ENCODE peak calls at places on chromosomes 7 and 10, in ten cellular contexts. H is iPS DF 6.9, Q is thyroid gland, K is A673, E is mammary epithelial cell, P is gastrocnemius medialis, V is GM12878, J is K562, O is esophagus squamous epithelium, Z is tibial nerve. B is an unnamed sample.
A peak's percentile ranks its signal among the peaks of the same experiment; 100 is the strongest.

GRCh38 chr7:121307021-121307575 is 21.7 kb upstream of the WNT16 start:
- DNase-seq in Z (no peak), Q (no peak), O (no peak), J (no peak), K (no peak), E (peak; percentile 69), P (no peak), V (no peak), H (no peak), B (no peak)

GRCh38 chr7:137932881-137933269 is 69.0 kb downstream of the CREB3L2 start:
- DNase-seq in Q (no peak), O (no peak), K (peak; percentile 51), P (peak; percentile 31), Z (no peak), H (no peak), E (peak; percentile 90), J (no peak), V (no peak), B (no peak)

GRCh38 chr10:84265378-84265777 is 20.5 kb downstream of the RGR start:
- DNase-seq in E (no peak), J (no peak), Z (no peak), K (no peak), H (no peak), P (no peak), V (no peak), Q (no peak), O (no peak), B (no peak)

GRCh38 chr7:25124485-25125136 is 449 bp downstream of the CYCS start:
- DNase-seq in P (peak; percentile 50), O (no peak), E (peak; percentile 16), V (no peak), H (no peak), Q (peak; percentile 3), J (peak; percentile 38), K (peak; percentile 17), Z (no peak), B (no peak)

GRCh38 chr10:21464134-21464533 is 61.3 kb downstream of the SKIDA1 start:
- DNase-seq in J (no peak), O (no peak), V (no peak), P (no peak), K (no peak), E (peak; percentile 9), Q (no peak), Z (no peak), H (no peak), B (no peak)

GRCh38 chr10:58397830-58398229 is 12.6 kb downstream of the TFAM start:
- DNase-seq in P (no peak), E (no peak), O (no peak), V (no peak), K (no peak), H (no peak), Z (no peak), Q (no peak), J (no peak), B (no peak)

GRCh38 chr7:68984331-68984730 is 613.9 kb upstream of the AUTS2 start:
- DNase-seq in Q (peak; percentile 18), H (no peak), J (no peak), Z (no peak), E (no peak), P (no peak), O (no peak), V (no peak), K (no peak), B (no peak)

GRCh38 chr7:155767562-155768437 is 44.5 kb downstream of the SHH start:
- DNase-seq in E (no peak), K (no peak), Q (no peak), H (no peak), O (no peak), Z (no peak), V (no peak), P (no peak), J (no peak), B (no peak)

GRCh38 chr7:41292457-41292856 is 410.4 kb downstream of the INHBA start:
- DNase-seq in V (no peak), O (no peak), Q (no peak), E (peak; percentile 83), P (no peak), Z (no peak), K (no peak), J (no peak), H (no peak), B (no peak)

GRCh38 chr10:31426425-31426824 is 107.4 kb downstream of the ZEB1 start:
- DNase-seq in Z (no peak), J (no peak), P (no peak), H (no peak), E (peak; percentile 38), K (peak; percentile 71), Q (no peak), V (no peak), O (no peak), B (no peak)

GRCh38 chr10:58609525-58610150 is 97.0 kb downstream of the BICC1 start:
- DNase-seq in Q (no peak), J (no peak), V (no peak), E (no peak), O (no peak), H (no peak), K (no peak), Z (no peak), P (no peak), B (no peak)

GRCh38 chr10:122116331-122116730 is 127.4 kb downstream of the TACC2 start:
- DNase-seq in O (no peak), Q (peak; percentile 59), J (no peak), P (peak; percentile 62), Z (no peak), V (no peak), E (peak; percentile 24), H (no peak), K (no peak), B (no peak)

GRCh38 chr10:43707755-43708154 is 59.1 kb upstream of the ZNF32 start:
- DNase-seq in Q (no peak), P (no peak), Z (no peak), J (no peak), H (no peak), E (no peak), O (no peak), K (no peak), V (no peak), B (no peak)

GRCh38 chr10:93079663-93080349 is 6.1 kb downstream of the CYP26A1 start:
- DNase-seq in Z (no peak), J (no peak), O (no peak), V (no peak), K (no peak), H (no peak), Q (no peak), E (no peak), P (no peak), B (no peak)

GRCh38 chr7:102268635-102269034 is 18.0 kb upstream of the SH2B2 start:
- DNase-seq in Z (no peak), H (no peak), O (no peak), P (no peak), E (no peak), V (no peak), Q (no peak), K (no peak), J (peak; percentile 57), B (no peak)

GRCh38 chr10:96496281-96496925 is 17.3 kb downstream of the TLL2 start:
- DNase-seq in Z (no peak), Q (peak; percentile 12), K (no peak), P (no peak), J (no peak), E (no peak), O (no peak), V (no peak), H (no peak), B (no peak)

GRCh38 chr7:154584352-154585252 is 418.3 kb downstream of the PAXIP1 start:
- DNase-seq in Q (no peak), O (no peak), V (no peak), Z (no peak), K (no peak), P (no peak), J (peak; percentile 62), E (no peak), H (no peak), B (no peak)
- H3K9me3 ChIP-seq in Q (no peaks in the 10 kb centered on the region), O (peaks cover 17% of the 10 kb centered on the region), V (no peaks in the 10 kb centered on the region), Z (peaks cover 10% of the 10 kb centered on the region), K (no peaks in the 10 kb centered on the region), P (no peaks in the 10 kb centered on the region), J (no peaks in the 10 kb centered on the region), E (peaks cover 17% of the 10 kb centered on the region), H (no peaks in the 10 kb centered on the region), B (no peaks in the 10 kb centered on the region)

GRCh38 chr10:69451784-69452251 is 553 bp downstream of the TSPAN15 start:
- DNase-seq in O (no peak), K (no peak), E (peak; percentile 61), H (no peak), J (no peak), V (no peak), Z (no peak), P (no peak), Q (peak; percentile 87), B (peak; percentile 9)
- H3K27ac ChIP-seq in O (peak overlapping the region; percentile 83), K (no peak overlapping the region), E (no peak overlapping the region), H (no peak overlapping the region), J (no peak overlapping the region), V (no peak overlapping the region), Z (peak overlapping the region; percentile 73), P (peak overlapping the region; percentile 95), Q (peak overlapping the region; percentile 77), B (no peak overlapping the region)

GRCh38 chr7:46463170-46463569 is 542.1 kb upstream of the IGFBP3 start:
- DNase-seq in J (no peak), P (no peak), V (no peak), K (no peak), Q (no peak), E (no peak), Z (no peak), H (no peak), O (no peak), B (no peak)
- H3K9me3 ChIP-seq in J (no peaks in the 10 kb centered on the region), P (no peaks in the 10 kb centered on the region), V (no peaks in the 10 kb centered on the region), K (peaks cover 30% of the 10 kb centered on the region), Q (no peaks in the 10 kb centered on the region), E (peaks cover 14% of the 10 kb centered on the region), Z (peaks cover 76% of the 10 kb centered on the region), H (peaks cover 7% of the 10 kb centered on the region), O (peaks cover 57% of the 10 kb centered on the region), B (peaks cover 29% of the 10 kb centered on the region)

GRCh38 chr10:90199098-90199497 is 497.7 kb downstream of the KIF20B start:
- DNase-seq in Z (no peak), V (no peak), K (no peak), H (no peak), Q (no peak), J (no peak), E (no peak), P (no peak), O (no peak), B (no peak)

GRCh38 chr10:90204956-90205695 is 503.7 kb downstream of the KIF20B start:
- DNase-seq in E (peak; percentile 78), V (no peak), Q (no peak), H (no peak), J (no peak), Z (no peak), P (no peak), O (no peak), K (no peak), B (no peak)

DNA sequence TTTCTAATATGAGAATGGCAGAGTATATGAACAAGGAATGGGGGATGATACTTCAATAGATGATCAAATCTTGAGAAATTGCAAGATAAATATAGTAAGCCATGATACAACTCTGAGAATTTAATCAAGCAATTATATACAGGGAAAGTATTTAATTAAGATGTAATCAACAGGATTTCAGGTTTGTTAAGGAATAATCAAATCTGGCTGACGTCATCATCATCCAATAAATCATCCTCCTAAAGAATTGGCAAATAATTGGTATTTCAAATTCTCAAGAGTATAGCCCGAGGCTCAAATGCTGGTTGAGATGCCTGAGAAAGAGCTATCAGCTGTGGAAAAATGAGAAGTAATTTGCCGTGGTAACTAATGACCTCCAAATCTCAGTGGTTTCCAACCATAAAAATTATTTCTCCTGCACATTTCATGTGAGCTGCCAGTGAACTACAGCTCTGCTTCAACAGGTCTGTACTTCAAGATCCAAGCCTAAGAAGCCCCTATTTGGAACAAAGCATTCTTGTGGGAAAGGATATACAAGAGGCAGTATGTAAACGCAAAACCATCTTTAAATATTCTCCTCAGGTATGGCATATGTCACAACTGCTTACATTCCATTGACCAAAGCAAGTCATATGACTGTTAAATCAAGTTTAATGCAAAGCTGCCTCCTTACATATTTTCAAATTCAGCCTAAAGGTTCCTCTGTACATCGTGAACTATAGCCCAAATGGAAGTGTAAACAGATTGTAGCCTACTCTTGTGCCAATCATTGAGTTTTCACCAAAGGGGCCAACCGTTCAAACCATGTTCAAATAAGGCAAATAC is 503.0 kb downstream of the KIF20B start:
- DNase-seq in Q (no peak), E (no peak), V (no peak), K (no peak), H (no peak), Z (no peak), J (no peak), P (no peak), O (no peak), B (no peak)
- H3K27ac ChIP-seq in Q (no peak overlapping the region), E (no peak overlapping the region), V (no peak overlapping the region), K (no peak overlapping the region), H (no peak overlapping the region), Z (no peak overlapping the region), J (no peak overlapping the region), P (no peak overlapping the region), O (no peak overlapping the region), B (no peak overlapping the region)

B was measured in CD4-positive, alpha-beta T cell.